ENCODE peak calls at places on chromosomes 3 and 15, in five cellular contexts. One of them, this sample, is unnamed.

GRCh38 chr3:120172070-120172469 is 77.8 kb upstream of the GSK3B start:
- DNase-seq in brain microvascular endothelial cell: no peak
- DNase-seq in osteoblast: peak
- DNase-seq in HCT116: no peak
- DNase-seq in adrenal gland: peak
- DNase-seq in this sample: peak

GRCh38 chr3:195159819-195160175 is 111.2 kb downstream of the XXYLT1 start:
- DNase-seq in brain microvascular endothelial cell: no peak
- DNase-seq in HCT116: no peak
- DNase-seq in osteoblast: peak
- DNase-seq in adrenal gland: no peak
- DNase-seq in this sample: no peak

GRCh38 chr3:86282106-86282787 is 708.7 kb downstream of the VGLL3 start:
- DNase-seq in brain microvascular endothelial cell: no peak
- DNase-seq in HCT116: no peak
- DNase-seq in adrenal gland: no peak
- DNase-seq in osteoblast: no peak
- DNase-seq in this sample: no peak

GRCh38 chr3:30913176-30913575 is 18.7 kb upstream of the GADL1 start:
- DNase-seq in adrenal gland: no peak
- DNase-seq in osteoblast: no peak
- DNase-seq in brain microvascular endothelial cell: peak
- DNase-seq in HCT116: no peak
- DNase-seq in this sample: no peak

GRCh38 chr3:107978116-107979057 is 112.4 kb downstream of the CD47 start:
- DNase-seq in HCT116: no peak
- DNase-seq in osteoblast: no peak
- DNase-seq in brain microvascular endothelial cell: no peak
- DNase-seq in adrenal gland: no peak
- DNase-seq in this sample: no peak

GRCh38 chr3:190596341-190597285 is 82.7 kb downstream of the IL1RAP start:
- DNase-seq in brain microvascular endothelial cell: no peak
- DNase-seq in adrenal gland: no peak
- DNase-seq in HCT116: no peak
- DNase-seq in osteoblast: peak
- DNase-seq in this sample: no peak

GRCh38 chr3:98013428-98014349 is 21.4 kb downstream of the GABRR3 start:
- DNase-seq in osteoblast: no peak
- DNase-seq in adrenal gland: no peak
- DNase-seq in HCT116: no peak
- DNase-seq in brain microvascular endothelial cell: no peak
- DNase-seq in this sample: no peak

GRCh38 chr3:188670446-188670845 is 501.3 kb upstream of the TPRG1 start:
- DNase-seq in brain microvascular endothelial cell: no peak
- DNase-seq in HCT116: no peak
- DNase-seq in adrenal gland: no peak
- DNase-seq in osteoblast: no peak
- DNase-seq in this sample: no peak

GRCh38 chr3:49461443-49462171 is 8.5 kb upstream of the DAG1 start:
- DNase-seq in adrenal gland: no peak
- DNase-seq in brain microvascular endothelial cell: peak
- DNase-seq in osteoblast: peak
- DNase-seq in HCT116: no peak
- DNase-seq in this sample: no peak

GRCh38 chr3:8303466-8303865 is 198.2 kb upstream of the LMCD1 start:
- DNase-seq in HCT116: no peak
- DNase-seq in adrenal gland: no peak
- DNase-seq in brain microvascular endothelial cell: no peak
- DNase-seq in osteoblast: no peak
- DNase-seq in this sample: no peak

GRCh38 chr3:127141921-127142730 is 50.8 kb upstream of the PRR23E start:
- DNase-seq in adrenal gland: peak
- DNase-seq in HCT116: no peak
- DNase-seq in brain microvascular endothelial cell: no peak
- DNase-seq in osteoblast: no peak
- DNase-seq in this sample: peak

DNA sequence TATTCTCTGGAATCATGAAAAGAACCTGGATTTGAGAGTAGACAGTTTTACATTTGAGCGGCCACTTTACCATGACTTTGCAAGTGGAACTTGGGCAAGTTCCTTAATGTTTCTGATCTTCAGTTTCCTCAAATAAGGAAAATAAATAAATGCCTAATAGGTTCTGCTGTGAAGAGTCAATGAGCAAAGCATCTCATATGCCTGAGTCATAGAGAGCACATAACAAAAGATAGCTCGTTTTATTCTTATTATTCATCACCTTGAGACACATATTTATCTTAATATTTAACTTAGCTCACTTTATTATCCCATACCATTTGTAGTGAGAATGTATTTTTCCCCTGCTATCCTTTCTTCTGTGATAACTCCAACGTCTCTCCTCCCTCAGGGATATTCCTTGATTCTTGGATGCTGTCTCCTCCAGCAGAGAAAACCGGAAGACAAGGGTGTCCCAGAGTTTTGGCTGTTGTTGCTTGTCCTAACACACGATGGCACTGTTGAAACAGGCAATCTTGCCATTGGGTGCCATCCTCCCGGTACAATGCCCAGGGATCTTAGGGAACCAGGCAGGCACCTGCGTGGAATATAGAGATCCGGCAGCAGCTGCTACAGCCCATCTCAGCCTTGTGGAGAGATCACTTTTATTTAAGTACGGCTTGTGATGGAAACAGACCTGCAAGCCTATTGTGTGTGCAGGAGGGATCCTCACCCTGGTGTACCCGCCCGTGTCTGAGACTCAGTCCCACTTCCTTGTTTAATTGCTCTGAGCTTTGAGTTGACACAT is 33.3 kb upstream of the VPS33B start:
- DNase-seq in brain microvascular endothelial cell: peak
- DNase-seq in osteoblast: peak
- DNase-seq in adrenal gland: peak
- DNase-seq in HCT116: peak
- DNase-seq in this sample: peak
- TF ChIP-seq CTCF in brain microvascular endothelial cell: peak
- TF ChIP-seq CTCF in osteoblast: peak
- TF ChIP-seq CTCF in adrenal gland: peak
- TF ChIP-seq CTCF in HCT116: peak
- TF ChIP-seq CTCF in this sample: peak

DNA sequence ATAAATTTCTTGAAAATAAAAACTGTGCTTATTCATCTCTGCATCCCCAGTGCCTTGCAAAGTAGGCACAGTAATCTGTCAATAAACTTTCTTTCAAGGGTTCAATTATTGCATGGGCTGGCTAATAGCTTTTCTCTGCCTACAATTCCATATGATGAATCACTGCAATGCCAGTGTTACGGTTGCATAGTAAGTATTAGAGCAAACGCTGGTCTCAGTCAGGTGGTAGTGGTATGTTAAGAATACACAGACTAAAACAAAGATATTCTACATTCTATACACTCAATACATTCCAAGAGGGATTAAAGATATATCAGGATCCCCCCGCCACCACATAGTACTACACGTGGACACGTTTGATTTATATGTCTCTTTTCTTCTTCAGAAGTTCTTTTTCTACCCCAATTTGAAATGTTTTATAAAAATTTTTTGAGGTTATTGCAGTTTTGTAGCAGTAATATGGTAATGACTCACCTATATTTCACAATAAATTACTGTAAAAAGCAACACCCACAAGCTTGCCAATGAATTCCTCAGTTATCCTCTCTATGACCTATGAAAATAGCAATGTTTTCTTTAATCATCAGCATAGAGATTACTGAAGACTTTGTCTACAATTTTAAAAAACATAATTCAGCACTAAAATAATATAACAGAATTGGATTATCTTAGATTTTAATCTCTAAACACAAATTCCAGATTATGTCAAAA is 68.2 kb downstream of the CD200R1L start:
- DNase-seq in osteoblast: no peak
- DNase-seq in brain microvascular endothelial cell: peak
- DNase-seq in HCT116: no peak
- DNase-seq in adrenal gland: no peak
- DNase-seq in this sample: no peak
- H3K27ac ChIP-seq in osteoblast: peak
- H3K27ac ChIP-seq in brain microvascular endothelial cell: peak
- H3K27ac ChIP-seq in HCT116: no peak
- H3K27ac ChIP-seq in adrenal gland: peak
- H3K27ac ChIP-seq in this sample: no peak

DNA sequence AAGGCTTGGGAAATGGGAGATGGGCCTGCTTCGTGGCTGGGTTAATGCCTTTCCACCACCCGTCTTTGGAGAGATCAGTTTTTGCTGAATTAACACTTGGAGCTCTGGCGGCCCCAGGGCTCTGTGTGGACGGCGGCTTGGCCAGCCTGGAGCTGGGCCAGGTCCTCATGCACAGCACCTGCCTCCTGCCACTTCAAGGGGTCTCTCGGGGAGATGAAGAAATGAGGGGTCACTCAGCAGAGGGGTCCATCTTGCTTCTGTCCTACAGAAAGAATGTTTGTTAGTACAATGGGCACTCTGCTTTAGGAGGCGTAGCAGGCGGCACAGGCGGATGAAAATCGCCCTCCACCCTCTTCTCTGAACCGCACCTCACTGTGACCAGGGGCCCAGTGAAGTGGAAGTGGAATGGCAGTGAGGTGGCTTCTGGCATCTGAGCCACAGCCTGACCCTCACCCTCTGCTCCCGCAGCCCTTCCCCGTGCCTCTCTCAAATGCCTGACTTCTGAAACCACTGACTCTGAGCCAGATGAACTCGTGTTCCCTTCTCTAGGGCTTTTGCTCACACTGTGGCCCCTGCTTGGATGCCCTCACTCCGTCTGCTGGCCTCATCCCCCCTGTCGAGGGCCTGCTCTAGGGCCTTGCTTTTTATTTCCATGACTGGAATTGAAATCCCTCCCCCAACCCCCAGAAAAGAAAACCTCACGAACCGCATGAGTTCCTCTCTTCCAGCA is 42.2 kb downstream of the CHDH start:
- DNase-seq in adrenal gland: no peak
- DNase-seq in osteoblast: no peak
- DNase-seq in brain microvascular endothelial cell: no peak
- DNase-seq in HCT116: no peak
- DNase-seq in this sample: no peak
- TF ChIP-seq CTCF in adrenal gland: no peak
- TF ChIP-seq CTCF in osteoblast: no peak
- TF ChIP-seq CTCF in brain microvascular endothelial cell: no peak
- TF ChIP-seq CTCF in HCT116: no peak
- TF ChIP-seq CTCF in this sample: no peak

GRCh38 chr3:186241910-186242821 is 119.9 kb downstream of the DGKG start:
- DNase-seq in HCT116: peak
- DNase-seq in osteoblast: peak
- DNase-seq in brain microvascular endothelial cell: peak
- DNase-seq in adrenal gland: peak
- DNase-seq in this sample: peak
- H3K27ac ChIP-seq in HCT116: peak
- H3K27ac ChIP-seq in osteoblast: peak
- H3K27ac ChIP-seq in brain microvascular endothelial cell: peak
- H3K27ac ChIP-seq in adrenal gland: peak
- H3K27ac ChIP-seq in this sample: no peak

GRCh38 chr3:53350652-53351051 is 3.3 kb upstream of the DCP1A start:
- DNase-seq in osteoblast: peak
- DNase-seq in HCT116: peak
- DNase-seq in adrenal gland: no peak
- DNase-seq in brain microvascular endothelial cell: peak
- DNase-seq in this sample: peak
- TF ChIP-seq CTCF in osteoblast: peak
- TF ChIP-seq CTCF in HCT116: peak
- TF ChIP-seq CTCF in adrenal gland: no peak
- TF ChIP-seq CTCF in brain microvascular endothelial cell: peak
- TF ChIP-seq CTCF in this sample: peak

GRCh38 chr3:46899151-46900006 is 21.9 kb downstream of the PTH1R start:
- DNase-seq in adrenal gland: no peak
- DNase-seq in osteoblast: peak
- DNase-seq in HCT116: no peak
- DNase-seq in brain microvascular endothelial cell: no peak
- DNase-seq in this sample: no peak
- H3K27ac ChIP-seq in adrenal gland: peak
- H3K27ac ChIP-seq in osteoblast: no peak
- H3K27ac ChIP-seq in HCT116: no peak
- H3K27ac ChIP-seq in brain microvascular endothelial cell: no peak
- H3K27ac ChIP-seq in this sample: no peak

GRCh38 chr15:47503884-47504283 is 213.4 kb upstream of the SEMA6D start:
- DNase-seq in brain microvascular endothelial cell: no peak
- DNase-seq in osteoblast: no peak
- DNase-seq in adrenal gland: no peak
- DNase-seq in HCT116: no peak
- DNase-seq in this sample: no peak

GRCh38 chr15:47504624-47505256 is 212.6 kb upstream of the SEMA6D start:
- DNase-seq in adrenal gland: no peak
- DNase-seq in osteoblast: peak
- DNase-seq in brain microvascular endothelial cell: no peak
- DNase-seq in HCT116: no peak
- DNase-seq in this sample: no peak

GRCh38 chr15:47506543-47507090 is 210.7 kb upstream of the SEMA6D start:
- DNase-seq in brain microvascular endothelial cell: no peak
- DNase-seq in osteoblast: no peak
- DNase-seq in adrenal gland: no peak
- DNase-seq in HCT116: no peak
- DNase-seq in this sample: no peak

GRCh38 chr15:47507221-47507985 is 209.9 kb upstream of the SEMA6D start:
- DNase-seq in brain microvascular endothelial cell: no peak
- DNase-seq in adrenal gland: no peak
- DNase-seq in osteoblast: no peak
- DNase-seq in HCT116: no peak
- DNase-seq in this sample: no peak

GRCh38 chr15:47505712-47506542 is 211.4 kb upstream of the SEMA6D start:
- DNase-seq in brain microvascular endothelial cell: peak
- DNase-seq in adrenal gland: no peak
- DNase-seq in HCT116: no peak
- DNase-seq in osteoblast: no peak
- DNase-seq in this sample: no peak
- TF ChIP-seq CTCF in brain microvascular endothelial cell: no peak
- TF ChIP-seq CTCF in adrenal gland: no peak
- TF ChIP-seq CTCF in HCT116: no peak
- TF ChIP-seq CTCF in osteoblast: no peak
- TF ChIP-seq CTCF in this sample: no peak

GRCh38 chr15:71110800-71111565 is 4.3 kb upstream of the THSD4 start:
- DNase-seq in adrenal gland: no peak
- DNase-seq in HCT116: no peak
- DNase-seq in brain microvascular endothelial cell: no peak
- DNase-seq in osteoblast: no peak
- DNase-seq in this sample: no peak

GRCh38 chr15:71114066-71114680 is 1.1 kb upstream of the THSD4 start:
- DNase-seq in osteoblast: no peak
- DNase-seq in brain microvascular endothelial cell: no peak
- DNase-seq in HCT116: no peak
- DNase-seq in adrenal gland: peak
- DNase-seq in this sample: no peak

GRCh38 chr15:71109890-71110289 is 5.4 kb upstream of the THSD4 start:
- DNase-seq in adrenal gland: peak
- DNase-seq in brain microvascular endothelial cell: no peak
- DNase-seq in osteoblast: no peak
- DNase-seq in HCT116: no peak
- DNase-seq in this sample: no peak

GRCh38 chr15:71112429-71112828 is 2.8 kb upstream of the THSD4 start:
- DNase-seq in osteoblast: no peak
- DNase-seq in adrenal gland: no peak
- DNase-seq in brain microvascular endothelial cell: peak
- DNase-seq in HCT116: no peak
- DNase-seq in this sample: no peak

GRCh38 chr15:71111950-71112349 is 3.3 kb upstream of the THSD4 start:
- DNase-seq in adrenal gland: no peak
- DNase-seq in HCT116: no peak
- DNase-seq in brain microvascular endothelial cell: no peak
- DNase-seq in osteoblast: peak
- DNase-seq in this sample: no peak
- H3K27ac ChIP-seq in adrenal gland: no peak
- H3K27ac ChIP-seq in HCT116: no peak
- H3K27ac ChIP-seq in brain microvascular endothelial cell: no peak
- H3K27ac ChIP-seq in osteoblast: peak
- H3K27ac ChIP-seq in this sample: no peak

GRCh38 chr3:122921791-122922651 is 105.5 kb downstream of the SEMA5B start:
- DNase-seq in HCT116: no peak
- DNase-seq in osteoblast: peak
- DNase-seq in adrenal gland: no peak
- DNase-seq in brain microvascular endothelial cell: no peak
- DNase-seq in this sample: no peak
- TF ChIP-seq CTCF in HCT116: peak
- TF ChIP-seq CTCF in osteoblast: no peak
- TF ChIP-seq CTCF in adrenal gland: no peak
- TF ChIP-seq CTCF in brain microvascular endothelial cell: no peak
- TF ChIP-seq CTCF in this sample: no peak